ENCODE peak calls at places on chromosome 20, in four cellular contexts. A, Y, B and W are unnamed samples.

GRCh38 chr20:24991897-24992419 is 593 bp downstream of the APMAP start:
- DNase-seq in A (no peak), B (peak), Y (peak), W (no peak)

GRCh38 chr20:3874194-3874824 is 14.9 kb upstream of the PANK2 start:
- DNase-seq in B (no peak), A (no peak), Y (no peak), W (no peak)

GRCh38 chr20:6600336-6600735 is 167.2 kb upstream of the BMP2 start:
- DNase-seq in B (no peak), A (no peak), Y (no peak), W (no peak)

GRCh38 chr20:46402236-46402886 is 4.1 kb downstream of the ELMO2 start:
- DNase-seq in A (no peak), B (no peak), Y (no peak), W (no peak)

GRCh38 chr20:38315290-38315966 is 11.5 kb downstream of the BPI start:
- DNase-seq in A (peak), Y (no peak), B (peak), W (no peak)

GRCh38 chr20:57568960-57569359 is 8.1 kb downstream of the PCK1 start:
- DNase-seq in Y (no peak), A (no peak), B (no peak), W (no peak)

GRCh38 chr20:12098411-12098810 is 180.7 kb downstream of the BTBD3 start:
- DNase-seq in Y (no peak), B (no peak), A (no peak), W (no peak)

GRCh38 chr20:48015943-48016723 is 230.9 kb upstream of the SULF2 start:
- DNase-seq in Y (no peak), B (no peak), A (no peak), W (no peak)

GRCh38 chr20:48733296-48733790 is 94.5 kb downstream of the PREX1 start:
- DNase-seq in Y (no peak), A (no peak), B (no peak), W (no peak)

GRCh38 chr20:17845701-17846475 is 122.7 kb downstream of the SNX5 start:
- DNase-seq in Y (no peak), B (no peak), A (no peak), W (no peak)

GRCh38 chr20:20603339-20603990 is 109.0 kb downstream of the RALGAPA2 start:
- DNase-seq in A (no peak), B (peak), Y (no peak), W (no peak)

GRCh38 chr20:37630161-37630560 is 63.7 kb upstream of the CTNNBL1 start:
- DNase-seq in B (no peak), Y (no peak), A (no peak), W (no peak)

DNA sequence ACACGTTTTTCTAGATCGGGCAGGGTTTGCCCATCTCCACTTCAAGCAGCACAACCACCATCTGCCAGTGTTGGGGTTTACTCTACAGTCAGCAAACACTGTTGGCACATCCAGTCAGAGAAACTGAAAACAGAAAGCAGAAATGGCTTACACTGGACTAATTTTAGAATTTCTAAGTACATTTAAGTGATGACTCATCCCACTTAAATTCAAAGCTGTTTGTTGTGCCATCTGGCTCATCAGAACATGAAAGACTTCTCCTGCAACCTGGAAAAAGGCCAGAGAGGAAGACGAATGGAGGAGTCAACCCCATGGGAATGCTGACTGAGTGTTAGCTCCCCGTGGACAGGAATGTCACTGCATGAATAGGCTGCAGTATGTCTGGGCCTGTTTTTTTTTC is 21.8 kb downstream of the FAM209B start:
- DNase-seq in A (no peak), B (peak), Y (no peak), W (peak)
- TF ChIP-seq CTCF in A (no peak), B (no peak), Y (no peak), W (no peak)

GRCh38 chr20:55069951-55070350 is 594.6 kb downstream of the DOK5 start:
- DNase-seq in B (no peak), Y (no peak), A (no peak), W (no peak)

GRCh38 chr20:55067158-55067825 is 591.9 kb downstream of the DOK5 start:
- DNase-seq in Y (no peak), B (no peak), A (no peak), W (no peak)
- H3K27ac ChIP-seq in Y (no peak), B (no peak), A (no peak), W (no peak)

GRCh38 chr20:44848254-44849015 is 37.1 kb upstream of the YWHAB start:
- DNase-seq in Y (no peak), B (no peak), A (no peak), W (no peak)

GRCh38 chr20:44850272-44850671 is 35.2 kb upstream of the YWHAB start:
- DNase-seq in B (no peak), Y (no peak), A (no peak), W (no peak)

GRCh38 chr20:44851545-44851944 is 34.0 kb upstream of the YWHAB start:
- DNase-seq in A (no peak), B (no peak), Y (no peak), W (no peak)

GRCh38 chr20:44850883-44851282 is 34.6 kb upstream of the YWHAB start:
- DNase-seq in A (no peak), Y (no peak), B (no peak), W (no peak)

DNA sequence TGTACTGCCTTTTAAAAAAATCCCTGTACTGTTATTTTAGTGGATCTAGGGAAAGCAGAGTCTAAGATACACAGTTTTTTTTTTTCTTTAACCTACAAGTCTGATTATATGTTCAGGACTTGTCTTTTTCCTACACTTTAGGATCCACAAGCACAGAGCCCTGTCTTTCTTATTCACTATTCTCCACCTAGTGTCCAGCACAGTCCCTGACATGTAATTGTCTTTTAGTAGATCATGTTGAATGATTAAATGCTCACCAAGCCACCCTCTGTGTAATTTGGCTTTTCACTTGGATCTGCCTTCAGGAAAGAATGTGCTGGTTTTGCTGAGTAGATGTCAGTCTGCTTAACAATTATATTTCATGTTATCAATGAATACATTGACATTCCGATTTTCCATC is 35.8 kb upstream of the YWHAB start:
- DNase-seq in A (no peak), B (no peak), Y (no peak), W (no peak)
- TF ChIP-seq CTCF in A (no peak), B (peak), Y (no peak), W (no peak)

DNA sequence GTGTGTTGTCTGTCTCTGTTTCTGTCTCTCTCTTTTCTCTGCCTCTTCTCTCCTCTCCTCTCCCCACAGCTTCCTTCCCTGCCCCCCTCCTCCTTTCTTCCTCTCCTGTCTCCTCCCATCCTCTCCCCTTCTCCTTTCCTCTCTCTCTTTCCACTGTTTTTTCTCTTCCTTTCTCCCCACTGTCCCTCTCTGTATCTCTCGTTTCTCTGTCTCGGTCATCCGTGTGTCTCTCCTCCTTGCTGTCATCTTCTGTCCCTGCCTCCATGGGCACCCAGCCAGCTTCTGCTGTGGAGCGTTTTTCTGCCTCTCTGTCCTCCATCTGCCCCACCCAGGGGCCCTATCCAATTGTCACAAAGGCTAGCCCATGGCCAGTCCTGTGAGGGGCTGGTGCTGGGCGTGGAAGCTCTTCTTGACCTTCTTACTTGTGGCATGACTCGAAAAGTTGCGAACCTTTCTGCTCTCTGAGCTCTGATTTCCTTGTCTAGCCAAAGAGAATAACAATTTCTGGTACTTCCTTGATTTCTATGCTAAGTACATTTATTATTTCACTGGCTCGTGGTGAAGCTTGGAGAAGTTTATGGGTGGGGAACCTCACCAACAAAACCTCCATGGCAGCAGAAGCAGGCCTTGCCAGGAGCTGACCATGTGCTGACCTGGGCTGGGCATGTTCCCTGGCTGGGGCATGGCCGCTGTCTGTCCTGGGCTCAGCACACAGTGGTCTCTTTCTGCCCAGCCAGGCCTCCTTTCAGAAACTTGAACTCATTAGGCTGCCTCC is 69.3 kb downstream of the CEBPB start:
- DNase-seq in B (no peak), A (no peak), Y (peak), W (no peak)
- H3K27ac ChIP-seq in B (no peak), A (peak), Y (peak), W (no peak)

DNA sequence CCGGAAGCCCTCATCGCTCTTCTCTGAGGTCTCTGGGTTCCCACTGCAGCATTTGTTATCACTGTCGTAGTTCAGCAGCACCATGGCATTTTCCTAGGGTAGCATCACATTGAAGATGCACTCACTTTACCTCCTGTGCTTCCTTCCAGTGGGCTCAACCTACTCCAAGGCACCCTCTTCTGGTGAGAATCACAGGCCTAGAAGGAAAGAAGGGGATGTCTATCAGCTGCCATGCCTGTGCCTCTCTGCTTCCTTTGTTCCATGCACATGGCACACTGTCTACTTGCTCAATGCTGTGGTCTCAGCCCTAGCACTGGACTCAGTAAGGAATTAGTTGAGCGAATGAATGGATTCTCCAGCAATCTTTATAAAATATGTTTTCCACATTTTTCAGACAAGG is 22.6 kb downstream of the CST4 start:
- DNase-seq in B (peak), Y (no peak), A (no peak), W (no peak)
- TF ChIP-seq CTCF in B (peak), Y (no peak), A (no peak), W (no peak)

GRCh38 chr20:63469713-63470101 is 2.7 kb downstream of the KCNQ2 start:
- DNase-seq in A (no peak), Y (no peak), B (no peak), W (no peak)

GRCh38 chr20:63471719-63472158 is 716 bp downstream of the KCNQ2 start:
- DNase-seq in A (no peak), Y (no peak), B (no peak), W (no peak)

GRCh38 chr20:63471002-63471718 is 1.3 kb downstream of the KCNQ2 start:
- DNase-seq in B (no peak), Y (no peak), A (no peak), W (no peak)

GRCh38 chr20:63469019-63469712 is 3.3 kb downstream of the KCNQ2 start:
- DNase-seq in Y (no peak), B (no peak), A (no peak), W (no peak)

DNA sequence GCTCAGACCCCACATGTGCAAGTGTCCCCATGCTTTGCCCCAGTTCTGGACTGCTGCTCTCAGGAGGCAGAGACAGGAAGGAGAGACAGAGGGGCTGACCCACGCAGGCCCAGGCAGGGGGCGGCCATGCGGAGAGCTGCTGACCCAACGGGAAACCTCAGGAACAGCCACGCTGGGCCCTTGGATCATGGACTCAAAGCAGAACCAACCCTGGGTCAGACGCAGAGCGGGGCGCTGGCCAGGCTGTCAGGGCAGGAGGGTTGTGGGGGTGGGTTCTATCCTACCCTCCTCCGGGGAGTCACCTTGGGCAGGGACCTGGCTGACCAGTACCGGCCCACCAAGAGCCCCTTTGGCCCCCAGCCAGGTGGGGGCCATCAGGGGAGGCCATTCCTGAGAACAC is 2.0 kb downstream of the KCNQ2 start:
- DNase-seq in B (no peak), A (no peak), Y (no peak), W (no peak)
- H3K27ac ChIP-seq in B (no peak), A (no peak), Y (no peak), W (peak)